ENCODE peak calls at places on chromosomes 6 and 20, in eight cellular contexts. One of them, this sample, is unnamed. For H3K4me1, the result is how much of the 10 kb centered on the place peaks cover.

GRCh38 chr20:41038878-41039404 is 10.3 kb downstream of the TOP1 start:
- DNase-seq in heart left ventricle: no peak
- DNase-seq in IMR-90: no peak
- DNase-seq in spleen: no peak
- DNase-seq in ovary: no peak
- DNase-seq in HepG2: peak
- DNase-seq in body of pancreas: no peak
- DNase-seq in adrenal gland: no peak
- DNase-seq in this sample: no peak

GRCh38 chr6:77105091-77105490 is 358.2 kb downstream of the HTR1B start:
- DNase-seq in ovary: no peak
- DNase-seq in spleen: no peak
- DNase-seq in body of pancreas: no peak
- DNase-seq in IMR-90: no peak
- DNase-seq in adrenal gland: no peak
- DNase-seq in HepG2: no peak
- DNase-seq in heart left ventricle: no peak
- DNase-seq in this sample: no peak

GRCh38 chr6:1364791-1365190 is 24.6 kb upstream of the FOXF2 start:
- DNase-seq in heart left ventricle: no peak
- DNase-seq in HepG2: no peak
- DNase-seq in spleen: no peak
- DNase-seq in IMR-90: no peak
- DNase-seq in body of pancreas: no peak
- DNase-seq in ovary: no peak
- DNase-seq in adrenal gland: no peak
- DNase-seq in this sample: no peak

GRCh38 chr6:17038316-17038715 is 63.5 kb upstream of the STMND1 start:
- DNase-seq in body of pancreas: no peak
- DNase-seq in HepG2: no peak
- DNase-seq in spleen: no peak
- DNase-seq in heart left ventricle: no peak
- DNase-seq in ovary: no peak
- DNase-seq in adrenal gland: no peak
- DNase-seq in IMR-90: peak
- DNase-seq in this sample: no peak

GRCh38 chr6:131368077-131368911 is 204.7 kb upstream of the ARG1 start:
- DNase-seq in spleen: no peak
- DNase-seq in adrenal gland: peak
- DNase-seq in ovary: peak
- DNase-seq in heart left ventricle: peak
- DNase-seq in body of pancreas: peak
- DNase-seq in HepG2: no peak
- DNase-seq in IMR-90: no peak
- DNase-seq in this sample: peak

GRCh38 chr6:54850061-54850460 is 3.5 kb downstream of the FAM83B start:
- DNase-seq in adrenal gland: no peak
- DNase-seq in spleen: no peak
- DNase-seq in ovary: no peak
- DNase-seq in IMR-90: no peak
- DNase-seq in HepG2: no peak
- DNase-seq in body of pancreas: no peak
- DNase-seq in heart left ventricle: no peak
- DNase-seq in this sample: no peak

GRCh38 chr6:48889429-48889828 is 573.6 kb downstream of the MMUT start:
- DNase-seq in spleen: no peak
- DNase-seq in ovary: no peak
- DNase-seq in heart left ventricle: no peak
- DNase-seq in body of pancreas: no peak
- DNase-seq in IMR-90: no peak
- DNase-seq in adrenal gland: no peak
- DNase-seq in HepG2: no peak
- DNase-seq in this sample: no peak

GRCh38 chr6:17156112-17156921 is 54.5 kb downstream of the STMND1 start:
- DNase-seq in spleen: no peak
- DNase-seq in ovary: peak
- DNase-seq in body of pancreas: peak
- DNase-seq in HepG2: peak
- DNase-seq in IMR-90: peak
- DNase-seq in adrenal gland: peak
- DNase-seq in heart left ventricle: peak
- DNase-seq in this sample: peak

GRCh38 chr6:157921685-157922367 is 59.8 kb upstream of the SYNJ2 start:
- DNase-seq in spleen: no peak
- DNase-seq in heart left ventricle: peak
- DNase-seq in adrenal gland: no peak
- DNase-seq in ovary: no peak
- DNase-seq in body of pancreas: no peak
- DNase-seq in IMR-90: peak
- DNase-seq in HepG2: no peak
- DNase-seq in this sample: no peak

GRCh38 chr6:159252955-159253508 is 83.8 kb downstream of the FNDC1 start:
- DNase-seq in heart left ventricle: no peak
- DNase-seq in HepG2: peak
- DNase-seq in body of pancreas: peak
- DNase-seq in spleen: no peak
- DNase-seq in IMR-90: peak
- DNase-seq in ovary: no peak
- DNase-seq in adrenal gland: peak
- DNase-seq in this sample: peak

GRCh38 chr6:170480045-170480714 is 72.9 kb downstream of the PSMB1 start:
- DNase-seq in adrenal gland: peak
- DNase-seq in heart left ventricle: no peak
- DNase-seq in HepG2: no peak
- DNase-seq in ovary: no peak
- DNase-seq in IMR-90: peak
- DNase-seq in body of pancreas: peak
- DNase-seq in spleen: no peak
- DNase-seq in this sample: peak

GRCh38 chr6:9646346-9647042 is 768.4 kb downstream of the TFAP2A start:
- DNase-seq in spleen: no peak
- DNase-seq in heart left ventricle: peak
- DNase-seq in ovary: no peak
- DNase-seq in adrenal gland: no peak
- DNase-seq in HepG2: no peak
- DNase-seq in IMR-90: peak
- DNase-seq in body of pancreas: no peak
- DNase-seq in this sample: no peak

GRCh38 chr20:63441777-63442493 is 30.5 kb downstream of the KCNQ2 start:
- DNase-seq in heart left ventricle: peak
- DNase-seq in body of pancreas: peak
- DNase-seq in HepG2: peak
- DNase-seq in ovary: no peak
- DNase-seq in adrenal gland: peak
- DNase-seq in IMR-90: peak
- DNase-seq in spleen: no peak
- DNase-seq in this sample: peak

GRCh38 chr20:18003897-18004296 is 35.1 kb downstream of the MGME1 start:
- DNase-seq in heart left ventricle: no peak
- DNase-seq in adrenal gland: no peak
- DNase-seq in body of pancreas: no peak
- DNase-seq in HepG2: no peak
- DNase-seq in ovary: no peak
- DNase-seq in IMR-90: no peak
- DNase-seq in spleen: no peak
- DNase-seq in this sample: no peak

GRCh38 chr20:21522479-21523397 is 8.9 kb upstream of the NKX2-2 start:
- DNase-seq in HepG2: no peak
- DNase-seq in heart left ventricle: no peak
- DNase-seq in spleen: no peak
- DNase-seq in body of pancreas: peak
- DNase-seq in adrenal gland: no peak
- DNase-seq in IMR-90: no peak
- DNase-seq in ovary: no peak
- DNase-seq in this sample: no peak

GRCh38 chr6:111590209-111590955 is 15.3 kb downstream of the TRAF3IP2 start:
- DNase-seq in ovary: no peak
- DNase-seq in adrenal gland: no peak
- DNase-seq in heart left ventricle: no peak
- DNase-seq in body of pancreas: no peak
- DNase-seq in HepG2: no peak
- DNase-seq in spleen: no peak
- DNase-seq in IMR-90: peak
- DNase-seq in this sample: no peak

GRCh38 chr6:111591370-111591900 is 14.2 kb downstream of the TRAF3IP2 start:
- DNase-seq in ovary: peak
- DNase-seq in HepG2: peak
- DNase-seq in adrenal gland: peak
- DNase-seq in spleen: no peak
- DNase-seq in heart left ventricle: peak
- DNase-seq in body of pancreas: peak
- DNase-seq in IMR-90: peak
- DNase-seq in this sample: peak

GRCh38 chr6:111592726-111593515 is 12.8 kb downstream of the TRAF3IP2 start:
- DNase-seq in heart left ventricle: no peak
- DNase-seq in HepG2: no peak
- DNase-seq in adrenal gland: no peak
- DNase-seq in body of pancreas: no peak
- DNase-seq in ovary: no peak
- DNase-seq in IMR-90: no peak
- DNase-seq in spleen: no peak
- DNase-seq in this sample: no peak

GRCh38 chr6:111591901-111592461 is 13.7 kb downstream of the TRAF3IP2 start:
- DNase-seq in ovary: no peak
- DNase-seq in spleen: no peak
- DNase-seq in HepG2: no peak
- DNase-seq in heart left ventricle: no peak
- DNase-seq in body of pancreas: no peak
- DNase-seq in adrenal gland: no peak
- DNase-seq in IMR-90: no peak
- DNase-seq in this sample: no peak

DNA sequence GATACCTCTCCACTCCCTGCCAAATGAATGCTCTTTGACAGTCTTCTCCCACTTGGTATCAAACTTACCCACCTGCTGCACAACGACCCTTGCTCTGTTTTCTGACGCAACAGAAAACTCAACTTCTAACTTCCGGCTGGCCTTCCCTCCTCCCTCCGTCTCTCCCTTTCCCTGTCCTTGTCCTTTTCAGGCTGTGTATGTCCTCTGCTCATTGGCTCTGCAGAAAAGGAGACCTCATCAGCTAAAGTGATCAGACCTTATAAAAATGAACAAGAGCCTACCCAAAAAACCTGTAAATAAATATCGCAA is 12.2 kb downstream of the TRAF3IP2 start:
- DNase-seq in IMR-90: no peak
- DNase-seq in HepG2: no peak
- DNase-seq in body of pancreas: no peak
- DNase-seq in ovary: no peak
- DNase-seq in adrenal gland: no peak
- DNase-seq in spleen: no peak
- DNase-seq in heart left ventricle: no peak
- DNase-seq in this sample: no peak
- H3K4me1 ChIP-seq in IMR-90: under half
- H3K4me1 ChIP-seq in HepG2: half or more
- H3K4me1 ChIP-seq in body of pancreas: under half
- H3K4me1 ChIP-seq in ovary: under half
- H3K4me1 ChIP-seq in adrenal gland: half or more
- H3K4me1 ChIP-seq in spleen: under half
- H3K4me1 ChIP-seq in heart left ventricle: half or more
- H3K4me1 ChIP-seq in this sample: under half

GRCh38 chr20:52569201-52569600 is 377.6 kb upstream of the ZFP64 start:
- DNase-seq in spleen: no peak
- DNase-seq in adrenal gland: no peak
- DNase-seq in body of pancreas: no peak
- DNase-seq in heart left ventricle: no peak
- DNase-seq in IMR-90: no peak
- DNase-seq in ovary: no peak
- DNase-seq in HepG2: no peak
- DNase-seq in this sample: no peak
- TF ChIP-seq CTCF in spleen: no peak
- TF ChIP-seq CTCF in adrenal gland: no peak
- TF ChIP-seq CTCF in body of pancreas: no peak
- TF ChIP-seq CTCF in heart left ventricle: no peak
- TF ChIP-seq CTCF in IMR-90: no peak
- TF ChIP-seq CTCF in ovary: no peak
- TF ChIP-seq CTCF in HepG2: no peak
- TF ChIP-seq CTCF in this sample: no peak

GRCh38 chr20:46325788-46326472 is 17.6 kb upstream of the CDH22 start:
- DNase-seq in heart left ventricle: no peak
- DNase-seq in adrenal gland: no peak
- DNase-seq in HepG2: no peak
- DNase-seq in body of pancreas: no peak
- DNase-seq in spleen: no peak
- DNase-seq in IMR-90: no peak
- DNase-seq in ovary: no peak
- DNase-seq in this sample: no peak

GRCh38 chr20:46330072-46330763 is 21.9 kb upstream of the CDH22 start:
- DNase-seq in heart left ventricle: no peak
- DNase-seq in spleen: no peak
- DNase-seq in HepG2: no peak
- DNase-seq in IMR-90: no peak
- DNase-seq in adrenal gland: no peak
- DNase-seq in body of pancreas: peak
- DNase-seq in ovary: no peak
- DNase-seq in this sample: peak

GRCh38 chr20:46324960-46325703 is 16.8 kb upstream of the CDH22 start:
- DNase-seq in IMR-90: peak
- DNase-seq in HepG2: peak
- DNase-seq in adrenal gland: peak
- DNase-seq in heart left ventricle: no peak
- DNase-seq in body of pancreas: peak
- DNase-seq in ovary: no peak
- DNase-seq in spleen: no peak
- DNase-seq in this sample: peak

GRCh38 chr20:46328180-46328882 is 20.0 kb upstream of the CDH22 start:
- DNase-seq in IMR-90: no peak
- DNase-seq in body of pancreas: no peak
- DNase-seq in ovary: no peak
- DNase-seq in adrenal gland: no peak
- DNase-seq in HepG2: no peak
- DNase-seq in heart left ventricle: no peak
- DNase-seq in spleen: no peak
- DNase-seq in this sample: no peak

GRCh38 chr20:46327557-46327956 is 19.3 kb upstream of the CDH22 start:
- DNase-seq in adrenal gland: no peak
- DNase-seq in ovary: no peak
- DNase-seq in spleen: no peak
- DNase-seq in HepG2: no peak
- DNase-seq in IMR-90: no peak
- DNase-seq in heart left ventricle: no peak
- DNase-seq in body of pancreas: no peak
- DNase-seq in this sample: no peak
- TF ChIP-seq POLR2A in adrenal gland: no peak
- TF ChIP-seq POLR2A in ovary: no peak
- TF ChIP-seq POLR2A in spleen: no peak
- TF ChIP-seq POLR2A in HepG2: no peak
- TF ChIP-seq POLR2A in IMR-90: no peak
- TF ChIP-seq POLR2A in heart left ventricle: no peak
- TF ChIP-seq POLR2A in body of pancreas: no peak
- TF ChIP-seq POLR2A in this sample: no peak

DNA sequence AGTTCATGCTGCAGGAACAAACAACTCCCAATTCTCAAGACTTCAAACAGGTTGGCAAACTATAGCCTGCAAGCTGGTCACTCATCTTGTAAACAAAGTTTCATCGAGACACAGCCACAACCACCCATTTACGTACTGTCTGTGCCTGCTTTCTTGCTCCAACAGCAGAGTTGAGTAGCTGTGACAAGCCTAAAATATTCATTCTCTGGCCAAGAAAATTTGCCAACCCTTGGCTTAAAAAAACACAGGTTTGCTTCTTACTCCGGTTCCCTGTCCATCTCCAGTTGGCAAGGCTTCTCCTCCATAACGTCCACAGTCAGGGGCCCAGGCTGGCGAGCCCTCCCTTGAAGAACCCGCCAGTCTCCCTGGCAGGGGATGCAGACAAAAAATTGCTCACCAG is 60.1 kb upstream of the SIRPA start:
- DNase-seq in IMR-90: no peak
- DNase-seq in HepG2: no peak
- DNase-seq in ovary: no peak
- DNase-seq in body of pancreas: no peak
- DNase-seq in adrenal gland: no peak
- DNase-seq in heart left ventricle: no peak
- DNase-seq in spleen: no peak
- DNase-seq in this sample: no peak
- H3K4me1 ChIP-seq in IMR-90: under half
- H3K4me1 ChIP-seq in HepG2: under half
- H3K4me1 ChIP-seq in ovary: under half
- H3K4me1 ChIP-seq in body of pancreas: under half
- H3K4me1 ChIP-seq in adrenal gland: under half
- H3K4me1 ChIP-seq in heart left ventricle: under half
- H3K4me1 ChIP-seq in spleen: under half
- H3K4me1 ChIP-seq in this sample: under half

This sample was measured in thyroid gland.